ENCODE peak calls at places on chromosomes 6 and 20, in seven cellular contexts. L, T, F, Y, O, E and I are unnamed samples.

GRCh38 chr6:1310628-1311399 is 1.1 kb upstream of the FOXQ1 start:
- DNase-seq in F (no peak), O (no peak), E (no peak), L (peak; percentile 28), Y (peak; percentile 63), T (peak; percentile 61), I (no peak)

GRCh38 chr6:156848533-156848932 is 71.4 kb downstream of the ARID1B start:
- DNase-seq in Y (no peak), F (peak; percentile 17), T (no peak), L (peak; percentile 18), O (peak; percentile 64), E (no peak), I (no peak)

GRCh38 chr20:34110025-34111013 is 1.7 kb downstream of the EIF2S2 start:
- DNase-seq in O (peak; percentile 30), L (no peak), Y (no peak), E (no peak), F (no peak), T (no peak), I (no peak)

GRCh38 chr6:157335829-157336228 is 12.5 kb upstream of the TMEM242 start:
- DNase-seq in L (no peak), F (no peak), E (no peak), T (no peak), O (no peak), Y (no peak), I (no peak)

GRCh38 chr6:9139762-9140161 is 704.4 kb upstream of the SLC35B3 start:
- DNase-seq in T (no peak), Y (no peak), O (no peak), L (no peak), E (no peak), F (no peak), I (peak; percentile 37)

GRCh38 chr20:17023811-17024210 is 203.0 kb upstream of the PCSK2 start:
- DNase-seq in Y (no peak), T (no peak), O (no peak), E (no peak), F (no peak), L (no peak), I (peak; percentile 20)

GRCh38 chr6:30883476-30883742 is 910 bp upstream of the DDR1 start:
- DNase-seq in E (no peak), F (no peak), Y (no peak), O (no peak), L (no peak), T (no peak), I (no peak)

GRCh38 chr6:137896647-137897046 is 29.6 kb downstream of the TNFAIP3 start:
- DNase-seq in E (no peak), F (no peak), Y (no peak), O (no peak), L (no peak), T (no peak), I (no peak)

GRCh38 chr6:25576920-25577319 is 75.1 kb upstream of the SCGN start:
- DNase-seq in F (no peak), Y (no peak), E (no peak), T (no peak), O (peak; percentile 18), L (no peak), I (no peak)

GRCh38 chr6:128807577-128807976 is 75.4 kb upstream of the LAMA2 start:
- DNase-seq in O (peak; percentile 74), T (no peak), L (no peak), E (no peak), Y (no peak), F (no peak), I (no peak)

GRCh38 chr6:17202526-17202925 is 78.6 kb upstream of the RBM24 start:
- DNase-seq in Y (no peak), T (no peak), L (no peak), F (no peak), O (no peak), E (no peak), I (no peak)

GRCh38 chr6:113970808-113971676 is at the start of gene HDAC2:
- DNase-seq in F (peak; percentile 67), T (peak; percentile 91), Y (peak; percentile 85), O (peak; percentile 88), L (peak; percentile 92), E (peak; percentile 91), I (peak; percentile 47)

GRCh38 chr6:158002951-158003853 is 21.5 kb downstream of the SYNJ2 start:
- DNase-seq in F (peak; percentile 74), L (no peak), Y (no peak), T (peak; percentile 54), E (no peak), O (peak; percentile 90), I (no peak)

GRCh38 chr6:46688117-46688965 is 656 bp downstream of the TDRD6 start:
- DNase-seq in L (no peak), E (peak; percentile 29), F (no peak), T (no peak), Y (no peak), O (no peak), I (no peak)

GRCh38 chr6:96391776-96392175 is 129.8 kb upstream of the UFL1 start:
- DNase-seq in T (peak; percentile 34), E (no peak), Y (no peak), L (peak; percentile 82), O (no peak), F (no peak), I (no peak)

GRCh38 chr20:62539208-62539607 is 63.4 kb upstream of the GATA5 start:
- DNase-seq in Y (no peak), F (no peak), L (no peak), O (no peak), E (no peak), T (no peak), I (no peak)

GRCh38 chr6:42782689-42783176 is 881 bp downstream of the BICRAL start:
- DNase-seq in L (peak; percentile 82), T (peak; percentile 84), Y (peak; percentile 74), E (peak; percentile 87), F (peak; percentile 79), O (peak; percentile 94), I (peak; percentile 70)

GRCh38 chr6:28207244-28208179 is 17.6 kb upstream of the ZSCAN9 start:
- DNase-seq in F (no peak), O (peak; percentile 26), Y (no peak), L (no peak), E (no peak), T (peak; percentile 71), I (no peak)

GRCh38 chr6:158606935-158607334 is 37.6 kb downstream of the DYNLT1 start:
- DNase-seq in T (no peak), F (no peak), E (no peak), L (no peak), O (no peak), Y (no peak), I (no peak)

GRCh38 chr6:28789553-28790083 is 134.2 kb downstream of the TRIM27 start:
- DNase-seq in E (no peak), O (peak; percentile 61), F (peak; percentile 64), L (no peak), Y (no peak), T (no peak), I (peak; percentile 71)

GRCh38 chr6:52157301-52157930 is 28.8 kb upstream of the IL17A start:
- DNase-seq in L (no peak), Y (no peak), T (no peak), O (peak; percentile 0), E (no peak), F (peak; percentile 89), I (no peak)

GRCh38 chr20:62362590-62362940 is 4.5 kb downstream of the LAMA5 start:
- DNase-seq in T (peak; percentile 18), O (no peak), F (no peak), Y (no peak), L (no peak), E (no peak), I (no peak)

GRCh38 chr6:4066029-4066755 is 12.7 kb downstream of the FAM217A start:
- DNase-seq in Y (no peak), O (no peak), E (no peak), F (no peak), T (no peak), L (peak; percentile 79), I (no peak)

GRCh38 chr6:30711758-30712380 is 5.2 kb downstream of the MDC1 start:
- DNase-seq in E (no peak), F (no peak), Y (no peak), L (no peak), O (no peak), T (no peak), I (no peak)

GRCh38 chr6:30844118-30844535 is 40.2 kb upstream of the DDR1 start:
- DNase-seq in E (no peak), L (no peak), Y (no peak), T (no peak), F (no peak), O (peak; percentile 86), I (no peak)

GRCh38 chr6:44058617-44059358 is 68.5 kb downstream of the MRPL14 start:
- DNase-seq in T (peak; percentile 44), L (no peak), O (peak; percentile 99), Y (no peak), F (peak; percentile 100), E (no peak), I (peak; percentile 58)

GRCh38 chr6:43120938-43121913 is 45.1 kb downstream of the PTK7 start:
- DNase-seq in T (peak; percentile 35), O (peak; percentile 98), L (no peak), E (no peak), F (peak; percentile 85), Y (peak; percentile 29), I (no peak)

GRCh38 chr6:36028088-36028886 is 679 bp downstream of the MAPK14 start:
- DNase-seq in E (peak; percentile 21), T (peak; percentile 70), Y (peak; percentile 59), L (no peak), O (peak; percentile 27), F (no peak), I (no peak)

GRCh38 chr6:11650297-11650696 is 112.7 kb downstream of the TMEM170B start:
- DNase-seq in T (no peak), F (peak; percentile 14), E (no peak), O (peak; percentile 87), Y (no peak), L (no peak), I (no peak)

GRCh38 chr6:109013551-109014101 is 81.0 kb downstream of the SESN1 start:
- DNase-seq in T (no peak), E (no peak), Y (no peak), O (no peak), F (no peak), L (no peak), I (no peak)

GRCh38 chr6:79946242-79946641 is 1.1 kb downstream of the ELOVL4 start:
- DNase-seq in E (no peak), F (no peak), T (no peak), L (no peak), O (peak; percentile 38), Y (no peak), I (peak; percentile 16)

GRCh38 chr20:57558614-57559285 is 2.2 kb upstream of the PCK1 start:
- DNase-seq in Y (no peak), L (no peak), E (no peak), F (no peak), O (no peak), T (peak; percentile 57), I (no peak)

GRCh38 chr6:28747631-28748157 is 176.1 kb downstream of the TRIM27 start:
- DNase-seq in Y (no peak), L (no peak), F (peak; percentile 95), O (peak; percentile 60), T (no peak), E (no peak), I (peak; percentile 89)

GRCh38 chr20:9686455-9686854 is 152.4 kb downstream of the PAK5 start:
- DNase-seq in E (no peak), O (no peak), Y (no peak), F (no peak), T (no peak), L (no peak), I (no peak)

GRCh38 chr6:109455502-109456282 is at the start of gene MICAL1:
- DNase-seq in L (peak; percentile 70), T (peak; percentile 93), F (peak; percentile 36), Y (peak; percentile 60), O (peak; percentile 60), E (peak; percentile 88), I (peak; percentile 33)

GRCh38 chr6:14000901-14001300 is 76.1 kb downstream of the RNF182 start:
- DNase-seq in L (no peak), Y (no peak), F (no peak), E (no peak), T (no peak), O (peak; percentile 16), I (no peak)